ENCODE peak calls at places on chromosomes 13 and 19, in ten cellular contexts. R is stimulated activated CD4-positive, alpha-beta T cell treated with anti-CD3 and anti-CD28 coated beads, TNF-alpha, amount 100 ng/mL, for 4 hours; X is ovary; B is mesothelial cell of epicardium; L is T-helper 17 cell; A is central memory CD4-positive, alpha-beta T cell; O is frontal cortex; I is tibial nerve; E is Karpas-422; P is ELR. U is an unnamed sample.

GRCh38 chr19:47003611-47003935 is 16.1 kb upstream of the NPAS1 start:
- DNase-seq in R (no peak), X (no peak), B (no peak), L (no peak), A (no peak), O (peak; percentile 69), I (no peak), E (no peak), P (no peak), U (no peak)

GRCh38 chr19:12834976-12835757 is 788 bp upstream of the RTBDN start:
- DNase-seq in R (no peak), X (no peak), B (no peak), L (no peak), A (no peak), O (no peak), I (no peak), E (peak; percentile 78), P (peak; percentile 51), U (no peak)

GRCh38 chr19:16969127-16969526 is 57.5 kb downstream of the CPAMD8 start:
- DNase-seq in R (no peak), X (no peak), B (no peak), L (no peak), A (no peak), O (no peak), I (peak; percentile 22), E (peak; percentile 75), P (peak; percentile 38), U (no peak)

GRCh38 chr13:24998433-24998832 is 97.5 kb upstream of the PABPC3 start:
- DNase-seq in R (no peak), X (no peak), B (no peak), L (no peak), A (no peak), O (no peak), I (no peak), E (no peak), P (no peak), U (no peak)

GRCh38 chr19:35090160-35090794 is 25.3 kb upstream of the FXYD3 start:
- DNase-seq in R (no peak), X (peak; percentile 40), B (no peak), L (no peak), A (peak; percentile 28), O (peak; percentile 79), I (peak; percentile 83), E (peak; percentile 84), P (peak; percentile 72), U (no peak)

GRCh38 chr13:105948143-105948542 is 587.3 kb downstream of the EFNB2 start:
- DNase-seq in R (no peak), X (no peak), B (no peak), L (no peak), A (no peak), O (no peak), I (no peak), E (no peak), P (no peak), U (no peak)

GRCh38 chr19:54002495-54003315 is 11.3 kb downstream of the CACNG6 start:
- DNase-seq in R (no peak), X (no peak), B (no peak), L (no peak), A (no peak), O (no peak), I (no peak), E (no peak), P (no peak), U (no peak)

GRCh38 chr13:104962411-104962810 is 1573.1 kb downstream of the EFNB2 start:
- DNase-seq in R (no peak), X (no peak), B (no peak), L (no peak), A (no peak), O (no peak), I (no peak), E (no peak), P (no peak), U (no peak)

GRCh38 chr13:87498681-87499080 is 172.5 kb upstream of the SLITRK5 start:
- DNase-seq in R (no peak), X (no peak), B (no peak), L (no peak), A (no peak), O (no peak), I (no peak), E (peak; percentile 66), P (peak; percentile 57), U (no peak)

GRCh38 chr19:33399745-33400681 is 26.5 kb downstream of the CEBPG start:
- DNase-seq in R (no peak), X (no peak), B (no peak), L (no peak), A (no peak), O (peak; percentile 20), I (no peak), E (no peak), P (no peak), U (no peak)

GRCh38 chr13:93029536-93029935 is 197.1 kb upstream of the GPC6 start:
- DNase-seq in R (no peak), X (no peak), B (no peak), L (no peak), A (no peak), O (no peak), I (no peak), E (no peak), P (no peak), U (no peak)

GRCh38 chr19:17719730-17720486 is 628 bp downstream of the MAP1S start:
- DNase-seq in R (peak; percentile 29), X (no peak), B (no peak), L (no peak), A (peak; percentile 10), O (no peak), I (no peak), E (peak; percentile 74), P (no peak), U (no peak)

GRCh38 chr19:48757089-48757675 is 1.9 kb downstream of the FGF21 start:
- DNase-seq in R (no peak), X (no peak), B (no peak), L (no peak), A (no peak), O (no peak), I (no peak), E (no peak), P (no peak), U (no peak)

GRCh38 chr13:85631801-85632200 is 167.4 kb downstream of the SLITRK6 start:
- DNase-seq in R (no peak), X (no peak), B (no peak), L (no peak), A (no peak), O (no peak), I (no peak), E (no peak), P (peak; percentile 16), U (no peak)

GRCh38 chr19:8552810-8553209 is 24.4 kb downstream of the MYO1F start:
- DNase-seq in R (no peak), X (no peak), B (no peak), L (no peak), A (no peak), O (no peak), I (no peak), E (peak; percentile 81), P (peak; percentile 68), U (no peak)

GRCh38 chr13:28448959-28449358 is 46.0 kb downstream of the FLT1 start:
- DNase-seq in R (no peak), X (no peak), B (no peak), L (no peak), A (no peak), O (no peak), I (no peak), E (no peak), P (no peak), U (no peak)

GRCh38 chr19:5358173-5358800 is 17.7 kb upstream of the PTPRS start:
- DNase-seq in R (no peak), X (no peak), B (no peak), L (no peak), A (no peak), O (no peak), I (no peak), E (no peak), P (peak; percentile 42), U (no peak)

GRCh38 chr13:27678306-27679040 is 56.8 kb downstream of the POLR1D start:
- DNase-seq in R (no peak), X (no peak), B (no peak), L (no peak), A (no peak), O (no peak), I (no peak), E (no peak), P (peak; percentile 55), U (no peak)

GRCh38 chr19:47695533-47696262 is 17.5 kb upstream of the EHD2 start:
- DNase-seq in R (no peak), X (no peak), B (no peak), L (no peak), A (no peak), O (no peak), I (no peak), E (no peak), P (no peak), U (no peak)

U was measured in hypothalamus.